ENCODE peak calls at places on chromosomes 2 and 18, in four cellular contexts. E is memory B cell, F is brain microvascular endothelial cell, H is NCI-H1417. C is an unnamed sample.

GRCh38 chr2:127986548-127987079 is 41.2 kb downstream of the SAP130 start:
- DNase-seq in E (no peak), H (no peak), F (no peak), C (no peak)

GRCh38 chr18:32048507-32049091 is 30.0 kb downstream of the RNF125 start:
- DNase-seq in E (peak; percentile 13), F (peak; percentile 72), H (no peak), C (no peak)

GRCh38 chr2:134462275-134462674 is 208.4 kb downstream of the MGAT5 start:
- DNase-seq in E (no peak), F (no peak), H (no peak), C (no peak)

GRCh38 chr18:79378416-79379250 is 17.1 kb upstream of the NFATC1 start:
- DNase-seq in H (no peak), F (peak; percentile 75), E (peak; percentile 92), C (no peak)

GRCh38 chr2:163646659-163647058 is 89.1 kb downstream of the FIGN start:
- DNase-seq in F (no peak), H (peak; percentile 12), E (no peak), C (peak; percentile 93)

GRCh38 chr2:202115385-202116060 is 42.5 kb downstream of the KIAA2012 start:
- DNase-seq in H (no peak), F (no peak), E (no peak), C (no peak)

GRCh38 chr2:3034856-3035255 is 342.8 kb downstream of the EIPR1 start:
- DNase-seq in E (no peak), H (no peak), F (no peak), C (no peak)

GRCh38 chr2:99623613-99624012 is 133.8 kb upstream of the REV1 start:
- DNase-seq in H (no peak), F (no peak), E (no peak), C (no peak)

GRCh38 chr2:121256720-121257475 is 28.1 kb downstream of the TFCP2L1 start:
- DNase-seq in F (no peak), E (no peak), H (no peak), C (no peak)

GRCh38 chr2:23756593-23757292 is 170.2 kb downstream of the ATAD2B start:
- DNase-seq in F (no peak), E (no peak), H (no peak), C (peak; percentile 15)

GRCh38 chr18:8835556-8835955 is 130.2 kb downstream of the MTCL1 start:
- DNase-seq in F (no peak), H (no peak), E (no peak), C (no peak)

GRCh38 chr2:195674491-195675226 is 17.6 kb downstream of the SLC39A10 start:
- DNase-seq in E (no peak), H (no peak), F (peak; percentile 64), C (no peak)

C was measured in NCI-H1436.